ENCODE peak calls at places on chromosome 17, in eight cellular contexts. One of them, this sample, is unnamed.

GRCh38 chr17:4523946-4524345 is 25.3 kb downstream of the SPNS2 start:
- DNase-seq in AG09309: no peak
- DNase-seq in A549: no peak
- DNase-seq in stimulated activated CD8-positive, alpha-beta memory T cell treated with anti-CD3 and anti-CD28 coated beads, Interleukin-15, amount 100 ng/mL, for 24 hours: no peak
- DNase-seq in AG04450: no peak
- DNase-seq in C1 segment of cervical spinal cord: no peak
- DNase-seq in NCI-H1092 treated with DMSO at 0.1 percent for 48 hours: no peak
- DNase-seq in astrocyte: no peak
- DNase-seq in this sample: no peak

GRCh38 chr17:44191941-44192496 is 5.2 kb downstream of the TMUB2 start:
- DNase-seq in C1 segment of cervical spinal cord: no peak
- DNase-seq in NCI-H1092 treated with DMSO at 0.1 percent for 48 hours: no peak
- DNase-seq in A549: no peak
- DNase-seq in AG09309: no peak
- DNase-seq in AG04450: no peak
- DNase-seq in astrocyte: no peak
- DNase-seq in stimulated activated CD8-positive, alpha-beta memory T cell treated with anti-CD3 and anti-CD28 coated beads, Interleukin-15, amount 100 ng/mL, for 24 hours: no peak
- DNase-seq in this sample: no peak

GRCh38 chr17:71052971-71053370 is 883.6 kb downstream of the KCNJ2 start:
- DNase-seq in AG09309: no peak
- DNase-seq in NCI-H1092 treated with DMSO at 0.1 percent for 48 hours: no peak
- DNase-seq in astrocyte: no peak
- DNase-seq in stimulated activated CD8-positive, alpha-beta memory T cell treated with anti-CD3 and anti-CD28 coated beads, Interleukin-15, amount 100 ng/mL, for 24 hours: no peak
- DNase-seq in A549: no peak
- DNase-seq in C1 segment of cervical spinal cord: no peak
- DNase-seq in AG04450: no peak
- DNase-seq in this sample: no peak

GRCh38 chr17:39196191-39196819 is 1.2 kb downstream of the CACNB1 start:
- DNase-seq in C1 segment of cervical spinal cord: no peak
- DNase-seq in stimulated activated CD8-positive, alpha-beta memory T cell treated with anti-CD3 and anti-CD28 coated beads, Interleukin-15, amount 100 ng/mL, for 24 hours: no peak
- DNase-seq in astrocyte: no peak
- DNase-seq in AG04450: no peak
- DNase-seq in NCI-H1092 treated with DMSO at 0.1 percent for 48 hours: no peak
- DNase-seq in A549: no peak
- DNase-seq in AG09309: no peak
- DNase-seq in this sample: no peak

GRCh38 chr17:49132317-49132698 is 261 bp upstream of the B4GALNT2 start:
- DNase-seq in AG09309: no peak
- DNase-seq in stimulated activated CD8-positive, alpha-beta memory T cell treated with anti-CD3 and anti-CD28 coated beads, Interleukin-15, amount 100 ng/mL, for 24 hours: no peak
- DNase-seq in C1 segment of cervical spinal cord: no peak
- DNase-seq in A549: no peak
- DNase-seq in NCI-H1092 treated with DMSO at 0.1 percent for 48 hours: no peak
- DNase-seq in astrocyte: no peak
- DNase-seq in AG04450: no peak
- DNase-seq in this sample: no peak

GRCh38 chr17:9684955-9685621 is 39.8 kb downstream of the USP43 start:
- DNase-seq in AG04450: no peak
- DNase-seq in NCI-H1092 treated with DMSO at 0.1 percent for 48 hours: no peak
- DNase-seq in A549: peak; percentile 22
- DNase-seq in astrocyte: peak; percentile 35
- DNase-seq in stimulated activated CD8-positive, alpha-beta memory T cell treated with anti-CD3 and anti-CD28 coated beads, Interleukin-15, amount 100 ng/mL, for 24 hours: no peak
- DNase-seq in C1 segment of cervical spinal cord: no peak
- DNase-seq in AG09309: no peak
- DNase-seq in this sample: no peak

GRCh38 chr17:50129946-50130777 is at the start of gene SAMD14:
- DNase-seq in C1 segment of cervical spinal cord: no peak
- DNase-seq in astrocyte: no peak
- DNase-seq in NCI-H1092 treated with DMSO at 0.1 percent for 48 hours: no peak
- DNase-seq in A549: no peak
- DNase-seq in stimulated activated CD8-positive, alpha-beta memory T cell treated with anti-CD3 and anti-CD28 coated beads, Interleukin-15, amount 100 ng/mL, for 24 hours: no peak
- DNase-seq in AG04450: no peak
- DNase-seq in AG09309: no peak
- DNase-seq in this sample: no peak

GRCh38 chr17:41800601-41801373 is 11.0 kb downstream of the P3H4 start:
- DNase-seq in AG04450: no peak
- DNase-seq in A549: peak; percentile 88
- DNase-seq in NCI-H1092 treated with DMSO at 0.1 percent for 48 hours: no peak
- DNase-seq in stimulated activated CD8-positive, alpha-beta memory T cell treated with anti-CD3 and anti-CD28 coated beads, Interleukin-15, amount 100 ng/mL, for 24 hours: no peak
- DNase-seq in AG09309: no peak
- DNase-seq in C1 segment of cervical spinal cord: no peak
- DNase-seq in astrocyte: peak; percentile 69
- DNase-seq in this sample: no peak

GRCh38 chr17:19672009-19672837 is 23.7 kb downstream of the ALDH3A2 start:
- DNase-seq in AG04450: no peak
- DNase-seq in C1 segment of cervical spinal cord: peak; percentile 18
- DNase-seq in A549: no peak
- DNase-seq in AG09309: no peak
- DNase-seq in astrocyte: no peak
- DNase-seq in stimulated activated CD8-positive, alpha-beta memory T cell treated with anti-CD3 and anti-CD28 coated beads, Interleukin-15, amount 100 ng/mL, for 24 hours: no peak
- DNase-seq in NCI-H1092 treated with DMSO at 0.1 percent for 48 hours: no peak
- DNase-seq in this sample: no peak

GRCh38 chr17:39872700-39873099 is 4.7 kb downstream of the ZPBP2 start:
- DNase-seq in AG04450: peak; percentile 11
- DNase-seq in NCI-H1092 treated with DMSO at 0.1 percent for 48 hours: no peak
- DNase-seq in A549: no peak
- DNase-seq in astrocyte: peak; percentile 14
- DNase-seq in AG09309: peak; percentile 1
- DNase-seq in C1 segment of cervical spinal cord: no peak
- DNase-seq in stimulated activated CD8-positive, alpha-beta memory T cell treated with anti-CD3 and anti-CD28 coated beads, Interleukin-15, amount 100 ng/mL, for 24 hours: no peak
- DNase-seq in this sample: no peak

GRCh38 chr17:51914613-51915012 is 243.9 kb downstream of the CA10 start:
- DNase-seq in AG04450: no peak
- DNase-seq in stimulated activated CD8-positive, alpha-beta memory T cell treated with anti-CD3 and anti-CD28 coated beads, Interleukin-15, amount 100 ng/mL, for 24 hours: no peak
- DNase-seq in C1 segment of cervical spinal cord: no peak
- DNase-seq in AG09309: no peak
- DNase-seq in NCI-H1092 treated with DMSO at 0.1 percent for 48 hours: no peak
- DNase-seq in A549: no peak
- DNase-seq in astrocyte: no peak
- DNase-seq in this sample: no peak

GRCh38 chr17:57672971-57673370 is 72.1 kb downstream of the CCDC182 start:
- DNase-seq in AG04450: no peak
- DNase-seq in AG09309: no peak
- DNase-seq in stimulated activated CD8-positive, alpha-beta memory T cell treated with anti-CD3 and anti-CD28 coated beads, Interleukin-15, amount 100 ng/mL, for 24 hours: no peak
- DNase-seq in astrocyte: no peak
- DNase-seq in NCI-H1092 treated with DMSO at 0.1 percent for 48 hours: no peak
- DNase-seq in C1 segment of cervical spinal cord: no peak
- DNase-seq in A549: no peak
- DNase-seq in this sample: no peak

GRCh38 chr17:2194778-2195417 is 108.7 kb downstream of the SMG6 start:
- DNase-seq in AG09309: no peak
- DNase-seq in AG04450: no peak
- DNase-seq in C1 segment of cervical spinal cord: no peak
- DNase-seq in A549: no peak
- DNase-seq in astrocyte: no peak
- DNase-seq in stimulated activated CD8-positive, alpha-beta memory T cell treated with anti-CD3 and anti-CD28 coated beads, Interleukin-15, amount 100 ng/mL, for 24 hours: no peak
- DNase-seq in NCI-H1092 treated with DMSO at 0.1 percent for 48 hours: no peak
- DNase-seq in this sample: no peak

GRCh38 chr17:78573955-78574354 is 3.2 kb downstream of the DNAH17 start:
- DNase-seq in AG04450: no peak
- DNase-seq in astrocyte: no peak
- DNase-seq in stimulated activated CD8-positive, alpha-beta memory T cell treated with anti-CD3 and anti-CD28 coated beads, Interleukin-15, amount 100 ng/mL, for 24 hours: no peak
- DNase-seq in A549: no peak
- DNase-seq in AG09309: no peak
- DNase-seq in NCI-H1092 treated with DMSO at 0.1 percent for 48 hours: peak; percentile 65
- DNase-seq in C1 segment of cervical spinal cord: no peak
- DNase-seq in this sample: no peak

GRCh38 chr17:19986941-19987714 is 9.5 kb upstream of the AKAP10 start:
- DNase-seq in NCI-H1092 treated with DMSO at 0.1 percent for 48 hours: no peak
- DNase-seq in A549: no peak
- DNase-seq in AG04450: no peak
- DNase-seq in astrocyte: no peak
- DNase-seq in stimulated activated CD8-positive, alpha-beta memory T cell treated with anti-CD3 and anti-CD28 coated beads, Interleukin-15, amount 100 ng/mL, for 24 hours: no peak
- DNase-seq in C1 segment of cervical spinal cord: no peak
- DNase-seq in AG09309: no peak
- DNase-seq in this sample: no peak

GRCh38 chr17:75720656-75721462 is at the start of gene ITGB4:
- DNase-seq in stimulated activated CD8-positive, alpha-beta memory T cell treated with anti-CD3 and anti-CD28 coated beads, Interleukin-15, amount 100 ng/mL, for 24 hours: peak; percentile 7
- DNase-seq in AG04450: no peak
- DNase-seq in NCI-H1092 treated with DMSO at 0.1 percent for 48 hours: no peak
- DNase-seq in A549: peak; percentile 42
- DNase-seq in astrocyte: no peak
- DNase-seq in C1 segment of cervical spinal cord: peak; percentile 48
- DNase-seq in AG09309: no peak
- DNase-seq in this sample: no peak

GRCh38 chr17:78124081-78124835 is 4.3 kb downstream of the TMC6 start:
- DNase-seq in stimulated activated CD8-positive, alpha-beta memory T cell treated with anti-CD3 and anti-CD28 coated beads, Interleukin-15, amount 100 ng/mL, for 24 hours: no peak
- DNase-seq in NCI-H1092 treated with DMSO at 0.1 percent for 48 hours: no peak
- DNase-seq in C1 segment of cervical spinal cord: no peak
- DNase-seq in A549: no peak
- DNase-seq in AG04450: no peak
- DNase-seq in astrocyte: no peak
- DNase-seq in AG09309: no peak
- DNase-seq in this sample: no peak

GRCh38 chr17:40980117-40980516 is 4.0 kb downstream of the KRT40 start:
- DNase-seq in stimulated activated CD8-positive, alpha-beta memory T cell treated with anti-CD3 and anti-CD28 coated beads, Interleukin-15, amount 100 ng/mL, for 24 hours: no peak
- DNase-seq in AG04450: no peak
- DNase-seq in A549: no peak
- DNase-seq in AG09309: no peak
- DNase-seq in NCI-H1092 treated with DMSO at 0.1 percent for 48 hours: no peak
- DNase-seq in C1 segment of cervical spinal cord: no peak
- DNase-seq in astrocyte: no peak
- DNase-seq in this sample: no peak

GRCh38 chr17:67055811-67056745 is 11.7 kb downstream of the CACNG1 start:
- DNase-seq in astrocyte: no peak
- DNase-seq in stimulated activated CD8-positive, alpha-beta memory T cell treated with anti-CD3 and anti-CD28 coated beads, Interleukin-15, amount 100 ng/mL, for 24 hours: no peak
- DNase-seq in AG09309: no peak
- DNase-seq in A549: no peak
- DNase-seq in NCI-H1092 treated with DMSO at 0.1 percent for 48 hours: no peak
- DNase-seq in C1 segment of cervical spinal cord: no peak
- DNase-seq in AG04450: no peak
- DNase-seq in this sample: no peak

GRCh38 chr17:39822051-39822450 is 42.1 kb downstream of the IKZF3 start:
- DNase-seq in AG04450: no peak
- DNase-seq in NCI-H1092 treated with DMSO at 0.1 percent for 48 hours: no peak
- DNase-seq in AG09309: no peak
- DNase-seq in stimulated activated CD8-positive, alpha-beta memory T cell treated with anti-CD3 and anti-CD28 coated beads, Interleukin-15, amount 100 ng/mL, for 24 hours: no peak
- DNase-seq in astrocyte: no peak
- DNase-seq in C1 segment of cervical spinal cord: no peak
- DNase-seq in A549: no peak
- DNase-seq in this sample: no peak

GRCh38 chr17:8015957-8016631 is 13.7 kb downstream of the GUCY2D start:
- DNase-seq in C1 segment of cervical spinal cord: no peak
- DNase-seq in stimulated activated CD8-positive, alpha-beta memory T cell treated with anti-CD3 and anti-CD28 coated beads, Interleukin-15, amount 100 ng/mL, for 24 hours: no peak
- DNase-seq in NCI-H1092 treated with DMSO at 0.1 percent for 48 hours: no peak
- DNase-seq in astrocyte: no peak
- DNase-seq in A549: no peak
- DNase-seq in AG04450: no peak
- DNase-seq in AG09309: no peak
- DNase-seq in this sample: no peak

GRCh38 chr17:19369107-19369778 is 6.7 kb upstream of the B9D1 start:
- DNase-seq in AG09309: no peak
- DNase-seq in C1 segment of cervical spinal cord: no peak
- DNase-seq in A549: no peak
- DNase-seq in NCI-H1092 treated with DMSO at 0.1 percent for 48 hours: no peak
- DNase-seq in stimulated activated CD8-positive, alpha-beta memory T cell treated with anti-CD3 and anti-CD28 coated beads, Interleukin-15, amount 100 ng/mL, for 24 hours: no peak
- DNase-seq in AG04450: no peak
- DNase-seq in astrocyte: no peak
- DNase-seq in this sample: peak; percentile 20

GRCh38 chr17:17027442-17028058 is 14.7 kb upstream of the MPRIP start:
- DNase-seq in C1 segment of cervical spinal cord: no peak
- DNase-seq in astrocyte: no peak
- DNase-seq in A549: no peak
- DNase-seq in NCI-H1092 treated with DMSO at 0.1 percent for 48 hours: no peak
- DNase-seq in AG04450: no peak
- DNase-seq in stimulated activated CD8-positive, alpha-beta memory T cell treated with anti-CD3 and anti-CD28 coated beads, Interleukin-15, amount 100 ng/mL, for 24 hours: no peak
- DNase-seq in AG09309: no peak
- DNase-seq in this sample: no peak

GRCh38 chr17:63946440-63947363 is 14.6 kb upstream of the CD79B start:
- DNase-seq in C1 segment of cervical spinal cord: no peak
- DNase-seq in NCI-H1092 treated with DMSO at 0.1 percent for 48 hours: peak; percentile 23
- DNase-seq in astrocyte: no peak
- DNase-seq in stimulated activated CD8-positive, alpha-beta memory T cell treated with anti-CD3 and anti-CD28 coated beads, Interleukin-15, amount 100 ng/mL, for 24 hours: no peak
- DNase-seq in A549: peak; percentile 45
- DNase-seq in AG04450: no peak
- DNase-seq in AG09309: no peak
- DNase-seq in this sample: no peak

GRCh38 chr17:16255481-16255901 is 38.5 kb downstream of the PIGL start:
- DNase-seq in C1 segment of cervical spinal cord: peak; percentile 7
- DNase-seq in AG09309: peak; percentile 10
- DNase-seq in AG04450: no peak
- DNase-seq in NCI-H1092 treated with DMSO at 0.1 percent for 48 hours: peak; percentile 19
- DNase-seq in A549: no peak
- DNase-seq in stimulated activated CD8-positive, alpha-beta memory T cell treated with anti-CD3 and anti-CD28 coated beads, Interleukin-15, amount 100 ng/mL, for 24 hours: no peak
- DNase-seq in astrocyte: peak; percentile 46
- DNase-seq in this sample: no peak

GRCh38 chr17:56319531-56319930 is 166.3 kb downstream of the ANKFN1 start:
- DNase-seq in stimulated activated CD8-positive, alpha-beta memory T cell treated with anti-CD3 and anti-CD28 coated beads, Interleukin-15, amount 100 ng/mL, for 24 hours: no peak
- DNase-seq in C1 segment of cervical spinal cord: no peak
- DNase-seq in astrocyte: peak; percentile 55
- DNase-seq in AG09309: peak; percentile 28
- DNase-seq in AG04450: peak; percentile 29
- DNase-seq in A549: peak; percentile 64
- DNase-seq in NCI-H1092 treated with DMSO at 0.1 percent for 48 hours: peak; percentile 74
- DNase-seq in this sample: no peak

GRCh38 chr17:69275751-69276150 is 47.1 kb upstream of the ABCA10 start:
- DNase-seq in AG09309: no peak
- DNase-seq in C1 segment of cervical spinal cord: no peak
- DNase-seq in A549: no peak
- DNase-seq in astrocyte: no peak
- DNase-seq in NCI-H1092 treated with DMSO at 0.1 percent for 48 hours: no peak
- DNase-seq in AG04450: no peak
- DNase-seq in stimulated activated CD8-positive, alpha-beta memory T cell treated with anti-CD3 and anti-CD28 coated beads, Interleukin-15, amount 100 ng/mL, for 24 hours: no peak
- DNase-seq in this sample: no peak

GRCh38 chr17:42153919-42154491 is 784 bp downstream of the RAB5C start:
- DNase-seq in astrocyte: peak; percentile 25
- DNase-seq in A549: no peak
- DNase-seq in NCI-H1092 treated with DMSO at 0.1 percent for 48 hours: no peak
- DNase-seq in stimulated activated CD8-positive, alpha-beta memory T cell treated with anti-CD3 and anti-CD28 coated beads, Interleukin-15, amount 100 ng/mL, for 24 hours: no peak
- DNase-seq in C1 segment of cervical spinal cord: no peak
- DNase-seq in AG09309: no peak
- DNase-seq in AG04450: no peak
- DNase-seq in this sample: no peak

GRCh38 chr17:1865252-1866037 is 35.6 kb downstream of the RPA1 start:
- DNase-seq in AG09309: no peak
- DNase-seq in A549: peak; percentile 51
- DNase-seq in astrocyte: no peak
- DNase-seq in C1 segment of cervical spinal cord: no peak
- DNase-seq in NCI-H1092 treated with DMSO at 0.1 percent for 48 hours: no peak
- DNase-seq in AG04450: no peak
- DNase-seq in stimulated activated CD8-positive, alpha-beta memory T cell treated with anti-CD3 and anti-CD28 coated beads, Interleukin-15, amount 100 ng/mL, for 24 hours: no peak
- DNase-seq in this sample: no peak

GRCh38 chr17:54948380-54948779 is 20.1 kb downstream of the COX11 start:
- DNase-seq in astrocyte: peak; percentile 99
- DNase-seq in NCI-H1092 treated with DMSO at 0.1 percent for 48 hours: no peak
- DNase-seq in C1 segment of cervical spinal cord: no peak
- DNase-seq in A549: peak; percentile 36
- DNase-seq in AG04450: peak; percentile 77
- DNase-seq in AG09309: peak; percentile 44
- DNase-seq in stimulated activated CD8-positive, alpha-beta memory T cell treated with anti-CD3 and anti-CD28 coated beads, Interleukin-15, amount 100 ng/mL, for 24 hours: no peak
- DNase-seq in this sample: no peak

GRCh38 chr17:82230627-82231311 is 1.9 kb downstream of the SLC16A3 start:
- DNase-seq in AG04450: no peak
- DNase-seq in stimulated activated CD8-positive, alpha-beta memory T cell treated with anti-CD3 and anti-CD28 coated beads, Interleukin-15, amount 100 ng/mL, for 24 hours: no peak
- DNase-seq in A549: peak; percentile 92
- DNase-seq in NCI-H1092 treated with DMSO at 0.1 percent for 48 hours: no peak
- DNase-seq in C1 segment of cervical spinal cord: peak; percentile 39
- DNase-seq in AG09309: peak; percentile 56
- DNase-seq in astrocyte: peak; percentile 60
- DNase-seq in this sample: no peak

GRCh38 chr17:65198653-65199382 is 61.6 kb downstream of the RGS9 start:
- DNase-seq in A549: peak; percentile 73
- DNase-seq in astrocyte: peak; percentile 40
- DNase-seq in C1 segment of cervical spinal cord: no peak
- DNase-seq in stimulated activated CD8-positive, alpha-beta memory T cell treated with anti-CD3 and anti-CD28 coated beads, Interleukin-15, amount 100 ng/mL, for 24 hours: no peak
- DNase-seq in NCI-H1092 treated with DMSO at 0.1 percent for 48 hours: peak; percentile 80
- DNase-seq in AG09309: no peak
- DNase-seq in AG04450: no peak
- DNase-seq in this sample: no peak

GRCh38 chr17:58268326-58268725 is 12.4 kb downstream of the MPO start:
- DNase-seq in A549: no peak
- DNase-seq in C1 segment of cervical spinal cord: no peak
- DNase-seq in NCI-H1092 treated with DMSO at 0.1 percent for 48 hours: no peak
- DNase-seq in astrocyte: no peak
- DNase-seq in stimulated activated CD8-positive, alpha-beta memory T cell treated with anti-CD3 and anti-CD28 coated beads, Interleukin-15, amount 100 ng/mL, for 24 hours: no peak
- DNase-seq in AG09309: no peak
- DNase-seq in AG04450: no peak
- DNase-seq in this sample: no peak

GRCh38 chr17:82977586-82977985 is 101.8 kb upstream of the METRNL start:
- DNase-seq in C1 segment of cervical spinal cord: no peak
- DNase-seq in astrocyte: no peak
- DNase-seq in AG09309: no peak
- DNase-seq in A549: no peak
- DNase-seq in AG04450: no peak
- DNase-seq in stimulated activated CD8-positive, alpha-beta memory T cell treated with anti-CD3 and anti-CD28 coated beads, Interleukin-15, amount 100 ng/mL, for 24 hours: no peak
- DNase-seq in NCI-H1092 treated with DMSO at 0.1 percent for 48 hours: no peak
- DNase-seq in this sample: no peak